ENCODE peak calls at places on chromosomes 3 and 15, in eight cellular contexts. C, B, A, Q, L, P, O and T are unnamed samples.

GRCh38 chr3:43043793-43044192 is 62.1 kb downstream of the POMGNT2 start:
- DNase-seq in C (no peak), B (no peak), A (no peak), Q (peak; percentile 45), L (no peak), P (no peak), O (no peak), T (no peak)

GRCh38 chr15:100438570-100438969 is 90.2 kb downstream of the CERS3 start:
- DNase-seq in C (no peak), B (no peak), A (peak; percentile 32), Q (no peak), L (peak; percentile 58), P (no peak), O (no peak), T (peak; percentile 23)

GRCh38 chr15:51444112-51444511 is 102.7 kb downstream of the GLDN start:
- DNase-seq in C (no peak), B (no peak), A (no peak), Q (no peak), L (no peak), P (no peak), O (no peak), T (no peak)

GRCh38 chr15:66876423-66876730 is 174.3 kb downstream of the SMAD6 start:
- DNase-seq in C (no peak), B (no peak), A (no peak), Q (peak; percentile 59), L (no peak), P (peak; percentile 56), O (no peak), T (no peak)

GRCh38 chr15:63942486-63943365 is 103.6 kb downstream of the DAPK2 start:
- DNase-seq in C (no peak), B (no peak), A (no peak), Q (no peak), L (no peak), P (no peak), O (no peak), T (no peak)

GRCh38 chr15:49927462-49927861 is 191.6 kb downstream of the ATP8B4 start:
- DNase-seq in C (no peak), B (no peak), A (peak; percentile 56), Q (no peak), L (no peak), P (no peak), O (peak; percentile 76), T (no peak)

GRCh38 chr15:39195988-39196486 is 384.8 kb upstream of the THBS1 start:
- DNase-seq in C (no peak), B (no peak), A (peak; percentile 85), Q (no peak), L (peak; percentile 100), P (no peak), O (peak; percentile 84), T (no peak)

GRCh38 chr3:41489205-41489604 is 289.9 kb downstream of the CTNNB1 start:
- DNase-seq in C (no peak), B (no peak), A (no peak), Q (no peak), L (no peak), P (no peak), O (no peak), T (no peak)